ENCODE peak calls at places on chromosomes 3 and 15, in ten cellular contexts. One of them, this sample, is unnamed.
A peak's percentile ranks its signal among the peaks of the same experiment; 100 is the strongest.

GRCh38 chr15:47820780-47821319 is 103.5 kb downstream of the SEMA6D start:
- DNase-seq in natural killer cell: no peak
- DNase-seq in central memory CD4-positive, alpha-beta T cell: no peak
- DNase-seq in kidney tubule cell: no peak
- DNase-seq in stimulated activated naive CD4-positive, alpha-beta T cell: no peak
- DNase-seq in activated CD4-positive, alpha-beta T cell treated with anti-CD3 and anti-CD28 coated beads for 48 hours: no peak
- DNase-seq in foreskin fibroblast: peak; percentile 51
- DNase-seq in neuronal stem cell: no peak
- DNase-seq in cardiac septum: no peak
- DNase-seq in heart right ventricle: no peak
- DNase-seq in this sample: no peak

GRCh38 chr3:131036200-131036816 is 9.6 kb downstream of the NEK11 start:
- DNase-seq in natural killer cell: no peak
- DNase-seq in central memory CD4-positive, alpha-beta T cell: no peak
- DNase-seq in kidney tubule cell: peak; percentile 54
- DNase-seq in stimulated activated naive CD4-positive, alpha-beta T cell: no peak
- DNase-seq in activated CD4-positive, alpha-beta T cell treated with anti-CD3 and anti-CD28 coated beads for 48 hours: no peak
- DNase-seq in foreskin fibroblast: peak; percentile 57
- DNase-seq in neuronal stem cell: no peak
- DNase-seq in cardiac septum: no peak
- DNase-seq in heart right ventricle: no peak
- DNase-seq in this sample: no peak

GRCh38 chr3:34758630-34759261 is 880.6 kb upstream of the ARPP21 start:
- DNase-seq in natural killer cell: no peak
- DNase-seq in central memory CD4-positive, alpha-beta T cell: no peak
- DNase-seq in kidney tubule cell: no peak
- DNase-seq in stimulated activated naive CD4-positive, alpha-beta T cell: no peak
- DNase-seq in activated CD4-positive, alpha-beta T cell treated with anti-CD3 and anti-CD28 coated beads for 48 hours: no peak
- DNase-seq in foreskin fibroblast: no peak
- DNase-seq in neuronal stem cell: no peak
- DNase-seq in cardiac septum: no peak
- DNase-seq in heart right ventricle: no peak
- DNase-seq in this sample: no peak

GRCh38 chr3:17577795-17578520 is 164.5 kb downstream of the TBC1D5 start:
- DNase-seq in natural killer cell: no peak
- DNase-seq in central memory CD4-positive, alpha-beta T cell: no peak
- DNase-seq in kidney tubule cell: peak; percentile 13
- DNase-seq in stimulated activated naive CD4-positive, alpha-beta T cell: no peak
- DNase-seq in activated CD4-positive, alpha-beta T cell treated with anti-CD3 and anti-CD28 coated beads for 48 hours: no peak
- DNase-seq in foreskin fibroblast: peak; percentile 4
- DNase-seq in neuronal stem cell: no peak
- DNase-seq in cardiac septum: no peak
- DNase-seq in heart right ventricle: no peak
- DNase-seq in this sample: no peak

GRCh38 chr3:4693620-4694019 is 200.5 kb downstream of the ITPR1 start:
- DNase-seq in natural killer cell: no peak
- DNase-seq in central memory CD4-positive, alpha-beta T cell: no peak
- DNase-seq in kidney tubule cell: no peak
- DNase-seq in stimulated activated naive CD4-positive, alpha-beta T cell: no peak
- DNase-seq in activated CD4-positive, alpha-beta T cell treated with anti-CD3 and anti-CD28 coated beads for 48 hours: no peak
- DNase-seq in foreskin fibroblast: no peak
- DNase-seq in neuronal stem cell: no peak
- DNase-seq in cardiac septum: no peak
- DNase-seq in heart right ventricle: no peak
- DNase-seq in this sample: no peak

GRCh38 chr3:32000877-32001276 is 19.3 kb downstream of the ZNF860 start:
- DNase-seq in natural killer cell: no peak
- DNase-seq in central memory CD4-positive, alpha-beta T cell: no peak
- DNase-seq in kidney tubule cell: no peak
- DNase-seq in stimulated activated naive CD4-positive, alpha-beta T cell: no peak
- DNase-seq in activated CD4-positive, alpha-beta T cell treated with anti-CD3 and anti-CD28 coated beads for 48 hours: no peak
- DNase-seq in foreskin fibroblast: no peak
- DNase-seq in neuronal stem cell: no peak
- DNase-seq in cardiac septum: no peak
- DNase-seq in heart right ventricle: no peak
- DNase-seq in this sample: no peak

GRCh38 chr3:159620873-159621272 is 367.8 kb upstream of the IL12A start:
- DNase-seq in natural killer cell: no peak
- DNase-seq in central memory CD4-positive, alpha-beta T cell: no peak
- DNase-seq in kidney tubule cell: peak; percentile 84
- DNase-seq in stimulated activated naive CD4-positive, alpha-beta T cell: no peak
- DNase-seq in activated CD4-positive, alpha-beta T cell treated with anti-CD3 and anti-CD28 coated beads for 48 hours: no peak
- DNase-seq in foreskin fibroblast: peak; percentile 76
- DNase-seq in neuronal stem cell: no peak
- DNase-seq in cardiac septum: no peak
- DNase-seq in heart right ventricle: no peak
- DNase-seq in this sample: no peak

GRCh38 chr15:85582719-85583089 is 202.3 kb downstream of the AKAP13 start:
- DNase-seq in natural killer cell: peak; percentile 66
- DNase-seq in central memory CD4-positive, alpha-beta T cell: peak; percentile 71
- DNase-seq in kidney tubule cell: no peak
- DNase-seq in stimulated activated naive CD4-positive, alpha-beta T cell: peak; percentile 60
- DNase-seq in activated CD4-positive, alpha-beta T cell treated with anti-CD3 and anti-CD28 coated beads for 48 hours: peak; percentile 74
- DNase-seq in foreskin fibroblast: no peak
- DNase-seq in neuronal stem cell: no peak
- DNase-seq in cardiac septum: peak; percentile 91
- DNase-seq in heart right ventricle: peak; percentile 40
- DNase-seq in this sample: peak; percentile 94

GRCh38 chr3:72797773-72798543 is 50.3 kb downstream of the SHQ1 start:
- DNase-seq in natural killer cell: no peak
- DNase-seq in central memory CD4-positive, alpha-beta T cell: no peak
- DNase-seq in kidney tubule cell: peak; percentile 88
- DNase-seq in stimulated activated naive CD4-positive, alpha-beta T cell: no peak
- DNase-seq in activated CD4-positive, alpha-beta T cell treated with anti-CD3 and anti-CD28 coated beads for 48 hours: no peak
- DNase-seq in foreskin fibroblast: no peak
- DNase-seq in neuronal stem cell: no peak
- DNase-seq in cardiac septum: peak; percentile 83
- DNase-seq in heart right ventricle: peak; percentile 62
- DNase-seq in this sample: no peak

GRCh38 chr3:146374146-146374545 is 95.2 kb downstream of the PLSCR2 start:
- DNase-seq in natural killer cell: no peak
- DNase-seq in central memory CD4-positive, alpha-beta T cell: no peak
- DNase-seq in kidney tubule cell: no peak
- DNase-seq in stimulated activated naive CD4-positive, alpha-beta T cell: no peak
- DNase-seq in activated CD4-positive, alpha-beta T cell treated with anti-CD3 and anti-CD28 coated beads for 48 hours: no peak
- DNase-seq in foreskin fibroblast: peak; percentile 16
- DNase-seq in neuronal stem cell: no peak
- DNase-seq in cardiac septum: no peak
- DNase-seq in heart right ventricle: no peak
- DNase-seq in this sample: no peak

GRCh38 chr3:170128977-170129431 is 52.5 kb downstream of the PHC3 start:
- DNase-seq in natural killer cell: no peak
- DNase-seq in central memory CD4-positive, alpha-beta T cell: no peak
- DNase-seq in kidney tubule cell: peak; percentile 53
- DNase-seq in stimulated activated naive CD4-positive, alpha-beta T cell: no peak
- DNase-seq in activated CD4-positive, alpha-beta T cell treated with anti-CD3 and anti-CD28 coated beads for 48 hours: peak; percentile 32
- DNase-seq in foreskin fibroblast: no peak
- DNase-seq in neuronal stem cell: no peak
- DNase-seq in cardiac septum: no peak
- DNase-seq in heart right ventricle: no peak
- DNase-seq in this sample: peak; percentile 14

GRCh38 chr3:45819543-45819942 is 22.4 kb downstream of the LZTFL1 start:
- DNase-seq in natural killer cell: no peak
- DNase-seq in central memory CD4-positive, alpha-beta T cell: no peak
- DNase-seq in kidney tubule cell: peak; percentile 24
- DNase-seq in stimulated activated naive CD4-positive, alpha-beta T cell: no peak
- DNase-seq in activated CD4-positive, alpha-beta T cell treated with anti-CD3 and anti-CD28 coated beads for 48 hours: no peak
- DNase-seq in foreskin fibroblast: peak; percentile 49
- DNase-seq in neuronal stem cell: no peak
- DNase-seq in cardiac septum: no peak
- DNase-seq in heart right ventricle: no peak
- DNase-seq in this sample: no peak

GRCh38 chr3:170811928-170812591 is 57.9 kb downstream of the RPL22L1 start:
- DNase-seq in natural killer cell: peak; percentile 45
- DNase-seq in central memory CD4-positive, alpha-beta T cell: peak; percentile 62
- DNase-seq in kidney tubule cell: peak; percentile 79
- DNase-seq in stimulated activated naive CD4-positive, alpha-beta T cell: peak; percentile 72
- DNase-seq in activated CD4-positive, alpha-beta T cell treated with anti-CD3 and anti-CD28 coated beads for 48 hours: peak; percentile 78
- DNase-seq in foreskin fibroblast: peak; percentile 83
- DNase-seq in neuronal stem cell: peak; percentile 77
- DNase-seq in cardiac septum: no peak
- DNase-seq in heart right ventricle: peak; percentile 14
- DNase-seq in this sample: peak; percentile 78

GRCh38 chr3:120203016-120203415 is 82.0 kb downstream of the GPR156 start:
- DNase-seq in natural killer cell: no peak
- DNase-seq in central memory CD4-positive, alpha-beta T cell: no peak
- DNase-seq in kidney tubule cell: peak; percentile 22
- DNase-seq in stimulated activated naive CD4-positive, alpha-beta T cell: no peak
- DNase-seq in activated CD4-positive, alpha-beta T cell treated with anti-CD3 and anti-CD28 coated beads for 48 hours: no peak
- DNase-seq in foreskin fibroblast: peak; percentile 83
- DNase-seq in neuronal stem cell: no peak
- DNase-seq in cardiac septum: no peak
- DNase-seq in heart right ventricle: no peak
- DNase-seq in this sample: no peak

GRCh38 chr3:120440762-120441161 is 10.0 kb downstream of the FSTL1 start:
- DNase-seq in natural killer cell: no peak
- DNase-seq in central memory CD4-positive, alpha-beta T cell: no peak
- DNase-seq in kidney tubule cell: no peak
- DNase-seq in stimulated activated naive CD4-positive, alpha-beta T cell: no peak
- DNase-seq in activated CD4-positive, alpha-beta T cell treated with anti-CD3 and anti-CD28 coated beads for 48 hours: no peak
- DNase-seq in foreskin fibroblast: no peak
- DNase-seq in neuronal stem cell: no peak
- DNase-seq in cardiac septum: no peak
- DNase-seq in heart right ventricle: no peak
- DNase-seq in this sample: no peak

GRCh38 chr15:29776859-29777258 is 45.4 kb downstream of the TJP1 start:
- DNase-seq in natural killer cell: no peak
- DNase-seq in central memory CD4-positive, alpha-beta T cell: no peak
- DNase-seq in kidney tubule cell: no peak
- DNase-seq in stimulated activated naive CD4-positive, alpha-beta T cell: no peak
- DNase-seq in activated CD4-positive, alpha-beta T cell treated with anti-CD3 and anti-CD28 coated beads for 48 hours: no peak
- DNase-seq in foreskin fibroblast: no peak
- DNase-seq in neuronal stem cell: no peak
- DNase-seq in cardiac septum: no peak
- DNase-seq in heart right ventricle: no peak
- DNase-seq in this sample: no peak

GRCh38 chr3:52128118-52128683 is 26.0 kb downstream of the POC1A start:
- DNase-seq in natural killer cell: no peak
- DNase-seq in central memory CD4-positive, alpha-beta T cell: no peak
- DNase-seq in kidney tubule cell: peak; percentile 89
- DNase-seq in stimulated activated naive CD4-positive, alpha-beta T cell: no peak
- DNase-seq in activated CD4-positive, alpha-beta T cell treated with anti-CD3 and anti-CD28 coated beads for 48 hours: no peak
- DNase-seq in foreskin fibroblast: peak; percentile 76
- DNase-seq in neuronal stem cell: no peak
- DNase-seq in cardiac septum: no peak
- DNase-seq in heart right ventricle: no peak
- DNase-seq in this sample: no peak

GRCh38 chr3:119627461-119627860 is 29.8 kb downstream of the PLA1A start:
- DNase-seq in natural killer cell: no peak
- DNase-seq in central memory CD4-positive, alpha-beta T cell: no peak
- DNase-seq in kidney tubule cell: no peak
- DNase-seq in stimulated activated naive CD4-positive, alpha-beta T cell: no peak
- DNase-seq in activated CD4-positive, alpha-beta T cell treated with anti-CD3 and anti-CD28 coated beads for 48 hours: peak; percentile 25
- DNase-seq in foreskin fibroblast: no peak
- DNase-seq in neuronal stem cell: no peak
- DNase-seq in cardiac septum: no peak
- DNase-seq in heart right ventricle: no peak
- DNase-seq in this sample: no peak

GRCh38 chr3:149466192-149466591 is 8.3 kb upstream of the TM4SF4 start:
- DNase-seq in natural killer cell: no peak
- DNase-seq in central memory CD4-positive, alpha-beta T cell: no peak
- DNase-seq in kidney tubule cell: peak; percentile 83
- DNase-seq in stimulated activated naive CD4-positive, alpha-beta T cell: no peak
- DNase-seq in activated CD4-positive, alpha-beta T cell treated with anti-CD3 and anti-CD28 coated beads for 48 hours: no peak
- DNase-seq in foreskin fibroblast: peak; percentile 88
- DNase-seq in neuronal stem cell: no peak
- DNase-seq in cardiac septum: no peak
- DNase-seq in heart right ventricle: no peak
- DNase-seq in this sample: no peak

GRCh38 chr3:191269289-191270085 is 59.7 kb upstream of the CCDC50 start:
- DNase-seq in natural killer cell: no peak
- DNase-seq in central memory CD4-positive, alpha-beta T cell: no peak
- DNase-seq in kidney tubule cell: no peak
- DNase-seq in stimulated activated naive CD4-positive, alpha-beta T cell: no peak
- DNase-seq in activated CD4-positive, alpha-beta T cell treated with anti-CD3 and anti-CD28 coated beads for 48 hours: no peak
- DNase-seq in foreskin fibroblast: no peak
- DNase-seq in neuronal stem cell: no peak
- DNase-seq in cardiac septum: no peak
- DNase-seq in heart right ventricle: no peak
- DNase-seq in this sample: no peak

GRCh38 chr3:151144756-151145155 is 58.3 kb downstream of the GPR171 start:
- DNase-seq in natural killer cell: no peak
- DNase-seq in central memory CD4-positive, alpha-beta T cell: no peak
- DNase-seq in kidney tubule cell: no peak
- DNase-seq in stimulated activated naive CD4-positive, alpha-beta T cell: no peak
- DNase-seq in activated CD4-positive, alpha-beta T cell treated with anti-CD3 and anti-CD28 coated beads for 48 hours: no peak
- DNase-seq in foreskin fibroblast: no peak
- DNase-seq in neuronal stem cell: no peak
- DNase-seq in cardiac septum: no peak
- DNase-seq in heart right ventricle: no peak
- DNase-seq in this sample: no peak

GRCh38 chr3:42747581-42747980 is 25.5 kb downstream of the CCDC13 start:
- DNase-seq in natural killer cell: no peak
- DNase-seq in central memory CD4-positive, alpha-beta T cell: peak; percentile 30
- DNase-seq in kidney tubule cell: no peak
- DNase-seq in stimulated activated naive CD4-positive, alpha-beta T cell: peak; percentile 54
- DNase-seq in activated CD4-positive, alpha-beta T cell treated with anti-CD3 and anti-CD28 coated beads for 48 hours: peak; percentile 11
- DNase-seq in foreskin fibroblast: no peak
- DNase-seq in neuronal stem cell: no peak
- DNase-seq in cardiac septum: peak; percentile 17
- DNase-seq in heart right ventricle: no peak
- DNase-seq in this sample: no peak

GRCh38 chr15:77998592-77998991 is 78.9 kb downstream of the TBC1D2B start:
- DNase-seq in natural killer cell: no peak
- DNase-seq in central memory CD4-positive, alpha-beta T cell: no peak
- DNase-seq in kidney tubule cell: no peak
- DNase-seq in stimulated activated naive CD4-positive, alpha-beta T cell: no peak
- DNase-seq in activated CD4-positive, alpha-beta T cell treated with anti-CD3 and anti-CD28 coated beads for 48 hours: no peak
- DNase-seq in foreskin fibroblast: no peak
- DNase-seq in neuronal stem cell: no peak
- DNase-seq in cardiac septum: no peak
- DNase-seq in heart right ventricle: no peak
- DNase-seq in this sample: no peak

GRCh38 chr3:126127452-126127851 is 43.5 kb upstream of the SLC41A3 start:
- DNase-seq in natural killer cell: peak; percentile 1
- DNase-seq in central memory CD4-positive, alpha-beta T cell: no peak
- DNase-seq in kidney tubule cell: no peak
- DNase-seq in stimulated activated naive CD4-positive, alpha-beta T cell: no peak
- DNase-seq in activated CD4-positive, alpha-beta T cell treated with anti-CD3 and anti-CD28 coated beads for 48 hours: no peak
- DNase-seq in foreskin fibroblast: no peak
- DNase-seq in neuronal stem cell: no peak
- DNase-seq in cardiac septum: peak; percentile 67
- DNase-seq in heart right ventricle: peak; percentile 2
- DNase-seq in this sample: no peak

GRCh38 chr15:25784876-25785642 is 78.1 kb downstream of the ATP10A start:
- DNase-seq in natural killer cell: no peak
- DNase-seq in central memory CD4-positive, alpha-beta T cell: no peak
- DNase-seq in kidney tubule cell: peak; percentile 60
- DNase-seq in stimulated activated naive CD4-positive, alpha-beta T cell: no peak
- DNase-seq in activated CD4-positive, alpha-beta T cell treated with anti-CD3 and anti-CD28 coated beads for 48 hours: no peak
- DNase-seq in foreskin fibroblast: peak; percentile 92
- DNase-seq in neuronal stem cell: no peak
- DNase-seq in cardiac septum: no peak
- DNase-seq in heart right ventricle: no peak
- DNase-seq in this sample: no peak

GRCh38 chr3:69906351-69906966 is 93.1 kb upstream of the SAMMSON start:
- DNase-seq in natural killer cell: no peak
- DNase-seq in central memory CD4-positive, alpha-beta T cell: no peak
- DNase-seq in kidney tubule cell: peak; percentile 95
- DNase-seq in stimulated activated naive CD4-positive, alpha-beta T cell: no peak
- DNase-seq in activated CD4-positive, alpha-beta T cell treated with anti-CD3 and anti-CD28 coated beads for 48 hours: no peak
- DNase-seq in foreskin fibroblast: no peak
- DNase-seq in neuronal stem cell: no peak
- DNase-seq in cardiac septum: no peak
- DNase-seq in heart right ventricle: no peak
- DNase-seq in this sample: no peak

GRCh38 chr3:11591401-11592266 is 52.1 kb downstream of the VGLL4 start:
- DNase-seq in natural killer cell: no peak
- DNase-seq in central memory CD4-positive, alpha-beta T cell: no peak
- DNase-seq in kidney tubule cell: peak; percentile 92
- DNase-seq in stimulated activated naive CD4-positive, alpha-beta T cell: no peak
- DNase-seq in activated CD4-positive, alpha-beta T cell treated with anti-CD3 and anti-CD28 coated beads for 48 hours: no peak
- DNase-seq in foreskin fibroblast: peak; percentile 80
- DNase-seq in neuronal stem cell: peak; percentile 90
- DNase-seq in cardiac septum: no peak
- DNase-seq in heart right ventricle: peak; percentile 52
- DNase-seq in this sample: no peak

GRCh38 chr15:68285243-68285980 is 7.9 kb downstream of the FEM1B start:
- DNase-seq in natural killer cell: no peak
- DNase-seq in central memory CD4-positive, alpha-beta T cell: no peak
- DNase-seq in kidney tubule cell: no peak
- DNase-seq in stimulated activated naive CD4-positive, alpha-beta T cell: no peak
- DNase-seq in activated CD4-positive, alpha-beta T cell treated with anti-CD3 and anti-CD28 coated beads for 48 hours: no peak
- DNase-seq in foreskin fibroblast: no peak
- DNase-seq in neuronal stem cell: no peak
- DNase-seq in cardiac septum: no peak
- DNase-seq in heart right ventricle: no peak
- DNase-seq in this sample: no peak

This sample was measured in Jurkat, Clone E6-1.